ENCODE peak calls at places on chromosomes 13 and 19, in eight cellular contexts. One of them, this sample, is unnamed.
A peak's percentile ranks its signal among the peaks of the same experiment; 100 is the strongest.

GRCh38 chr19:2227415-2228156 is 8.5 kb downstream of the PLEKHJ1 start:
- DNase-seq in PC-3: no peak
- DNase-seq in Calu3: no peak
- DNase-seq in fibroblast of the aortic adventitia: no peak
- DNase-seq in upper lobe of right lung: no peak
- DNase-seq in testis: no peak
- DNase-seq in foreskin keratinocyte: no peak
- DNase-seq in left ventricle myocardium inferior: no peak
- DNase-seq in this sample: no peak

GRCh38 chr13:22454586-22454985 is 726.2 kb upstream of the SGCG start:
- DNase-seq in PC-3: no peak
- DNase-seq in Calu3: no peak
- DNase-seq in fibroblast of the aortic adventitia: no peak
- DNase-seq in upper lobe of right lung: no peak
- DNase-seq in testis: no peak
- DNase-seq in foreskin keratinocyte: no peak
- DNase-seq in left ventricle myocardium inferior: no peak
- DNase-seq in this sample: no peak

GRCh38 chr19:2735374-2735773 is 4.4 kb downstream of the SLC39A3 start:
- DNase-seq in PC-3: no peak
- DNase-seq in Calu3: no peak
- DNase-seq in fibroblast of the aortic adventitia: no peak
- DNase-seq in upper lobe of right lung: no peak
- DNase-seq in testis: no peak
- DNase-seq in foreskin keratinocyte: no peak
- DNase-seq in left ventricle myocardium inferior: no peak
- DNase-seq in this sample: no peak

GRCh38 chr19:39846678-39847486 is 703 bp upstream of the FBL start:
- DNase-seq in PC-3: no peak
- DNase-seq in Calu3: no peak
- DNase-seq in fibroblast of the aortic adventitia: peak; percentile 15
- DNase-seq in upper lobe of right lung: no peak
- DNase-seq in testis: no peak
- DNase-seq in foreskin keratinocyte: no peak
- DNase-seq in left ventricle myocardium inferior: no peak
- DNase-seq in this sample: no peak

GRCh38 chr19:1247747-1248453 is 483 bp upstream of the MIDN start:
- DNase-seq in PC-3: peak; percentile 65
- DNase-seq in Calu3: peak; percentile 74
- DNase-seq in fibroblast of the aortic adventitia: peak; percentile 51
- DNase-seq in upper lobe of right lung: peak; percentile 90
- DNase-seq in testis: no peak
- DNase-seq in foreskin keratinocyte: peak; percentile 60
- DNase-seq in left ventricle myocardium inferior: peak; percentile 77
- DNase-seq in this sample: peak; percentile 30

GRCh38 chr13:109809216-109809890 is 23.0 kb upstream of the IRS2 start:
- DNase-seq in PC-3: no peak
- DNase-seq in Calu3: no peak
- DNase-seq in fibroblast of the aortic adventitia: no peak
- DNase-seq in upper lobe of right lung: no peak
- DNase-seq in testis: no peak
- DNase-seq in foreskin keratinocyte: no peak
- DNase-seq in left ventricle myocardium inferior: no peak
- DNase-seq in this sample: no peak

GRCh38 chr19:10988921-10989320 is 28.1 kb downstream of the SMARCA4 start:
- DNase-seq in PC-3: no peak
- DNase-seq in Calu3: no peak
- DNase-seq in fibroblast of the aortic adventitia: no peak
- DNase-seq in upper lobe of right lung: no peak
- DNase-seq in testis: no peak
- DNase-seq in foreskin keratinocyte: no peak
- DNase-seq in left ventricle myocardium inferior: no peak
- DNase-seq in this sample: no peak

GRCh38 chr13:105412171-105412570 is 1123.3 kb downstream of the EFNB2 start:
- DNase-seq in PC-3: no peak
- DNase-seq in Calu3: no peak
- DNase-seq in fibroblast of the aortic adventitia: no peak
- DNase-seq in upper lobe of right lung: no peak
- DNase-seq in testis: no peak
- DNase-seq in foreskin keratinocyte: peak; percentile 75
- DNase-seq in left ventricle myocardium inferior: no peak
- DNase-seq in this sample: peak; percentile 39

GRCh38 chr19:42420055-42420544 is 7.1 kb downstream of the LIPE start:
- DNase-seq in PC-3: peak; percentile 53
- DNase-seq in Calu3: peak; percentile 75
- DNase-seq in fibroblast of the aortic adventitia: peak; percentile 29
- DNase-seq in upper lobe of right lung: peak; percentile 78
- DNase-seq in testis: peak; percentile 36
- DNase-seq in foreskin keratinocyte: peak; percentile 94
- DNase-seq in left ventricle myocardium inferior: no peak
- DNase-seq in this sample: peak; percentile 99

GRCh38 chr19:10450853-10451609 is 30.7 kb downstream of the PDE4A start:
- DNase-seq in PC-3: peak; percentile 44
- DNase-seq in Calu3: no peak
- DNase-seq in fibroblast of the aortic adventitia: no peak
- DNase-seq in upper lobe of right lung: no peak
- DNase-seq in testis: peak; percentile 81
- DNase-seq in foreskin keratinocyte: no peak
- DNase-seq in left ventricle myocardium inferior: no peak
- DNase-seq in this sample: no peak

GRCh38 chr19:12913871-12914690 is 5.0 kb downstream of the SYCE2 start:
- DNase-seq in PC-3: no peak
- DNase-seq in Calu3: no peak
- DNase-seq in fibroblast of the aortic adventitia: no peak
- DNase-seq in upper lobe of right lung: no peak
- DNase-seq in testis: no peak
- DNase-seq in foreskin keratinocyte: no peak
- DNase-seq in left ventricle myocardium inferior: no peak
- DNase-seq in this sample: no peak

GRCh38 chr19:55703790-55704215 is 28.8 kb downstream of the EPN1 start:
- DNase-seq in PC-3: no peak
- DNase-seq in Calu3: no peak
- DNase-seq in fibroblast of the aortic adventitia: peak; percentile 8
- DNase-seq in upper lobe of right lung: peak; percentile 79
- DNase-seq in testis: peak; percentile 84
- DNase-seq in foreskin keratinocyte: no peak
- DNase-seq in left ventricle myocardium inferior: no peak
- DNase-seq in this sample: no peak

GRCh38 chr13:105168295-105168694 is 1367.2 kb downstream of the EFNB2 start:
- DNase-seq in PC-3: no peak
- DNase-seq in Calu3: no peak
- DNase-seq in fibroblast of the aortic adventitia: no peak
- DNase-seq in upper lobe of right lung: no peak
- DNase-seq in testis: no peak
- DNase-seq in foreskin keratinocyte: no peak
- DNase-seq in left ventricle myocardium inferior: no peak
- DNase-seq in this sample: no peak

GRCh38 chr13:31051999-31052398 is 109.7 kb downstream of the HSPH1 start:
- DNase-seq in PC-3: no peak
- DNase-seq in Calu3: no peak
- DNase-seq in fibroblast of the aortic adventitia: no peak
- DNase-seq in upper lobe of right lung: no peak
- DNase-seq in testis: no peak
- DNase-seq in foreskin keratinocyte: no peak
- DNase-seq in left ventricle myocardium inferior: no peak
- DNase-seq in this sample: no peak
- TF ChIP-seq CTCF in PC-3: peak; percentile 10
- TF ChIP-seq CTCF in Calu3: no peak
- TF ChIP-seq CTCF in fibroblast of the aortic adventitia: no peak
- TF ChIP-seq CTCF in upper lobe of right lung: no peak
- TF ChIP-seq CTCF in testis: no peak
- TF ChIP-seq CTCF in foreskin keratinocyte: peak; percentile 39
- TF ChIP-seq CTCF in left ventricle myocardium inferior: no peak
- TF ChIP-seq CTCF in this sample: peak; percentile 4

GRCh38 chr13:32527151-32527550 is 11.4 kb downstream of the N4BP2L2 start:
- DNase-seq in PC-3: no peak
- DNase-seq in Calu3: no peak
- DNase-seq in fibroblast of the aortic adventitia: no peak
- DNase-seq in upper lobe of right lung: no peak
- DNase-seq in testis: no peak
- DNase-seq in foreskin keratinocyte: no peak
- DNase-seq in left ventricle myocardium inferior: no peak
- DNase-seq in this sample: no peak
- TF ChIP-seq CTCF in PC-3: no peak
- TF ChIP-seq CTCF in Calu3: no peak
- TF ChIP-seq CTCF in fibroblast of the aortic adventitia: no peak
- TF ChIP-seq CTCF in upper lobe of right lung: no peak
- TF ChIP-seq CTCF in testis: no peak
- TF ChIP-seq CTCF in foreskin keratinocyte: no peak
- TF ChIP-seq CTCF in left ventricle myocardium inferior: no peak
- TF ChIP-seq CTCF in this sample: no peak

DNA sequence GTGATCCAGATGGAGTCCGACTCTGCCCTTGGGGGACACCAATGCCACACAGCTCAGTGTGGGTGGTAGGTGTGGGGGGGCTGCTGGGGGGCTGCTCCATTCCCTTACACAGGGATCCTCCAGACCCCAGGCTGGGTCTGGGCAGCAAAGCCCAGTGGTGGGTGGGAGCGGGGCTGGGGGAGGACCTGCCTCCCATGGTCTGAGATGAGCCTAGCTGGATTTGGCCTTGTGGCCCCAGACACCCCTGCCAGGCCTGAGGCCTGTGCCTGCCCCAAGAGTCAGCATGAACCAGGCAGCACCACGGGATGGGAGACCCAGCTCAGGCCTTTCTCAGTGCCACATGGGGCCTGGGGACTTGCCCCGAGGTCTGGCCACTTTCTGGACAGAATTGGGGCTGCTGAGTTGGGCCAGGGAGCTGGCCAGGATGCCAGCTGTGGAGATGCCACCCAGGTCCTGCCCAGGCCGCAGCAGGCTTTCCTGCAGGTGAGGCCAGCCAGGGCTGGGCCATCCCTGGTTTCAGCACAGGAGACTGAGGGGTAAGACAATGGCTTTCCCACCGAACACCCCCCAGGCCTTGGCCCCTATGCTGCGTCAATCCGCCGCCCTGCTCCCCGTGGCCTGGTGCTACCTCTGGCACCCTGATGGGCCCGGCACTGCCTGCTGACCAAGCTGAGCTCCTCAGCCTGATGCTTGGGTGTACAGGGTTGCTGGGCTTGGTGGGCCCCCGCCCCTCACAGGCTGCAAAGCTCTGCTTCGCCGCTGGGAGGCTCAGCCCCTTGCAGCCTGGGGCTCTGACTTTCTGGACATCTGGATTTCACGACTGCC is 24.2 kb downstream of the CEBPG start:
- DNase-seq in PC-3: no peak
- DNase-seq in Calu3: no peak
- DNase-seq in fibroblast of the aortic adventitia: no peak
- DNase-seq in upper lobe of right lung: peak; percentile 54
- DNase-seq in testis: no peak
- DNase-seq in foreskin keratinocyte: no peak
- DNase-seq in left ventricle myocardium inferior: no peak
- DNase-seq in this sample: no peak
- TF ChIP-seq CTCF in PC-3: no peak
- TF ChIP-seq CTCF in Calu3: no peak
- TF ChIP-seq CTCF in fibroblast of the aortic adventitia: peak; percentile 23
- TF ChIP-seq CTCF in upper lobe of right lung: no peak
- TF ChIP-seq CTCF in testis: no peak
- TF ChIP-seq CTCF in foreskin keratinocyte: no peak
- TF ChIP-seq CTCF in left ventricle myocardium inferior: peak; percentile 27
- TF ChIP-seq CTCF in this sample: no peak

GRCh38 chr19:17946965-17947784 is 14.4 kb downstream of the CCDC124 start:
- DNase-seq in PC-3: no peak
- DNase-seq in Calu3: no peak
- DNase-seq in fibroblast of the aortic adventitia: no peak
- DNase-seq in upper lobe of right lung: no peak
- DNase-seq in testis: peak; percentile 33
- DNase-seq in foreskin keratinocyte: no peak
- DNase-seq in left ventricle myocardium inferior: no peak
- DNase-seq in this sample: no peak
- TF ChIP-seq CTCF in PC-3: no peak
- TF ChIP-seq CTCF in Calu3: no peak
- TF ChIP-seq CTCF in fibroblast of the aortic adventitia: no peak
- TF ChIP-seq CTCF in upper lobe of right lung: no peak
- TF ChIP-seq CTCF in testis: no peak
- TF ChIP-seq CTCF in foreskin keratinocyte: no peak
- TF ChIP-seq CTCF in left ventricle myocardium inferior: peak; percentile 30
- TF ChIP-seq CTCF in this sample: peak; percentile 7

GRCh38 chr13:28529836-28530235 is 34.9 kb upstream of the FLT1 start:
- DNase-seq in PC-3: no peak
- DNase-seq in Calu3: no peak
- DNase-seq in fibroblast of the aortic adventitia: no peak
- DNase-seq in upper lobe of right lung: no peak
- DNase-seq in testis: no peak
- DNase-seq in foreskin keratinocyte: no peak
- DNase-seq in left ventricle myocardium inferior: no peak
- DNase-seq in this sample: no peak
- TF ChIP-seq CTCF in PC-3: no peak
- TF ChIP-seq CTCF in Calu3: no peak
- TF ChIP-seq CTCF in fibroblast of the aortic adventitia: no peak
- TF ChIP-seq CTCF in upper lobe of right lung: no peak
- TF ChIP-seq CTCF in testis: no peak
- TF ChIP-seq CTCF in foreskin keratinocyte: no peak
- TF ChIP-seq CTCF in left ventricle myocardium inferior: no peak
- TF ChIP-seq CTCF in this sample: no peak

DNA sequence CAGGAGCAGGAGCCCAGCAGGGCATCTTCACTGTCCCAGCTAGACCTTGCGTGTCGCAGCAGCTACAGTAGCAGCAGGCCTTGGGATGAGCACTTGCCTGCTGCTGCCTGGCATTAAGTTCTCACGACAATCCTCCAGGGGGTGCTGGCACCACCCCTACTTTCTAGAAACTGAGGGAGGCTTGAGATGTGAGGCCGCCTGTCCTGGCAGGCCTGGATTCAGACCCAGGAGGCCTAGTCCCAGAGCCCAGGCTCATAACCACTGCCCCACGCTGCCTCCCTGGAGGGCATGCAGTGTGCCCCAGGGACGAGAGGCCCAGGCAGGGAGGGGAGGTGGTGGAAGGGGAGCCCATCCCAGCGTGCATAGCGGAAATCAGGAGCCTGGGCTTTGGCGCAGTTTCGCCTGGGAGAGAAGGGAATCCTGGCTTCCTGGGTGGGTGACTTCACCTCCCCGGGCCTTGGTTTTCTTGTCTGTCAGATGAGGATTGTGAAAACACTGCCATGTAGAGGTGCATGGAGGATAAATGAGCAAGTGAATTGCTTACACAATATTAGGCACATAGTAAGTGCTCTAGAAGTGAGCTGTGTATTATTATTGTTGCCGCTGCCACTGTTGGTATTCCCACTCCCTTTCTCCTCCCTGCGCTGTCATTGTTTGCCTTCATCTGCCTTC is 26.1 kb downstream of the PPP5C start:
- DNase-seq in PC-3: peak; percentile 5
- DNase-seq in Calu3: peak; percentile 41
- DNase-seq in fibroblast of the aortic adventitia: peak; percentile 41
- DNase-seq in upper lobe of right lung: peak; percentile 60
- DNase-seq in testis: no peak
- DNase-seq in foreskin keratinocyte: peak; percentile 70
- DNase-seq in left ventricle myocardium inferior: no peak
- DNase-seq in this sample: peak; percentile 92
- TF ChIP-seq CTCF in PC-3: peak; percentile 47
- TF ChIP-seq CTCF in Calu3: peak; percentile 26
- TF ChIP-seq CTCF in fibroblast of the aortic adventitia: peak; percentile 25
- TF ChIP-seq CTCF in upper lobe of right lung: peak; percentile 14
- TF ChIP-seq CTCF in testis: no peak
- TF ChIP-seq CTCF in foreskin keratinocyte: peak; percentile 66
- TF ChIP-seq CTCF in left ventricle myocardium inferior: peak; percentile 21
- TF ChIP-seq CTCF in this sample: peak; percentile 67